ENCODE peak calls at places on chromosomes 11 and 22, in four cellular contexts. One of them, this sample, is unnamed.

GRCh38 chr11:61834278-61835004 is 6.3 kb downstream of the FADS2 start:
- DNase-seq in H1: no peak
- DNase-seq in K562: peak
- DNase-seq in GM12891: peak
- DNase-seq in this sample: peak

GRCh38 chr11:130813196-130813595 is 103.1 kb downstream of the SNX19 start:
- DNase-seq in H1: no peak
- DNase-seq in GM12891: no peak
- DNase-seq in K562: no peak
- DNase-seq in this sample: no peak

GRCh38 chr11:121534131-121535093 is 81.6 kb upstream of the SORL1-AS1 start:
- DNase-seq in H1: no peak
- DNase-seq in K562: no peak
- DNase-seq in GM12891: no peak
- DNase-seq in this sample: no peak

GRCh38 chr11:27528711-27529110 is 22.1 kb upstream of the LIN7C start:
- DNase-seq in H1: no peak
- DNase-seq in GM12891: no peak
- DNase-seq in K562: no peak
- DNase-seq in this sample: no peak

GRCh38 chr11:118634435-118635236 is 27.2 kb downstream of the PHLDB1 start:
- DNase-seq in K562: peak
- DNase-seq in H1: peak
- DNase-seq in GM12891: no peak
- DNase-seq in this sample: no peak

GRCh38 chr11:20372081-20372480 is 8.6 kb downstream of the HTATIP2 start:
- DNase-seq in GM12891: no peak
- DNase-seq in H1: no peak
- DNase-seq in K562: no peak
- DNase-seq in this sample: no peak

GRCh38 chr22:42939941-42940653 is 74.9 kb downstream of the PACSIN2 start:
- DNase-seq in H1: no peak
- DNase-seq in GM12891: no peak
- DNase-seq in K562: no peak
- DNase-seq in this sample: no peak

GRCh38 chr11:9753031-9753430 is 89.2 kb downstream of the SWAP70 start:
- DNase-seq in GM12891: no peak
- DNase-seq in H1: no peak
- DNase-seq in K562: no peak
- DNase-seq in this sample: no peak

GRCh38 chr11:117565709-117566108 is 231.3 kb downstream of the DSCAML1 start:
- DNase-seq in GM12891: no peak
- DNase-seq in H1: no peak
- DNase-seq in K562: no peak
- DNase-seq in this sample: no peak

GRCh38 chr22:37283393-37283937 is 1.2 kb downstream of the CYTH4 start:
- DNase-seq in K562: no peak
- DNase-seq in GM12891: no peak
- DNase-seq in H1: no peak
- DNase-seq in this sample: no peak

GRCh38 chr11:69080361-69080973 is 31.7 kb downstream of the TPCN2 start:
- DNase-seq in H1: no peak
- DNase-seq in GM12891: no peak
- DNase-seq in K562: no peak
- DNase-seq in this sample: no peak

GRCh38 chr22:27876684-27877083 is 42.4 kb downstream of the PITPNB start:
- DNase-seq in GM12891: no peak
- DNase-seq in H1: no peak
- DNase-seq in K562: no peak
- DNase-seq in this sample: no peak

GRCh38 chr11:72191961-72192381 is at the start of gene FOLR1:
- DNase-seq in K562: peak
- DNase-seq in H1: no peak
- DNase-seq in GM12891: no peak
- DNase-seq in this sample: no peak

GRCh38 chr11:13249992-13250391 is 27.6 kb upstream of the BMAL1 start:
- DNase-seq in GM12891: no peak
- DNase-seq in K562: no peak
- DNase-seq in H1: no peak
- DNase-seq in this sample: no peak

GRCh38 chr11:515131-515530 is 8.1 kb upstream of the RNH1 start:
- DNase-seq in K562: no peak
- DNase-seq in H1: no peak
- DNase-seq in GM12891: no peak
- DNase-seq in this sample: no peak

GRCh38 chr11:16793511-16793910 is 55.1 kb downstream of the C11orf58 start:
- DNase-seq in GM12891: no peak
- DNase-seq in K562: no peak
- DNase-seq in H1: no peak
- DNase-seq in this sample: no peak

GRCh38 chr11:128467610-128468041 is 119.7 kb downstream of the ETS1 start:
- DNase-seq in GM12891: no peak
- DNase-seq in K562: no peak
- DNase-seq in H1: peak
- DNase-seq in this sample: no peak

GRCh38 chr11:108944486-108945178 is 279.8 kb downstream of the DDX10 start:
- DNase-seq in GM12891: no peak
- DNase-seq in H1: no peak
- DNase-seq in K562: no peak
- DNase-seq in this sample: no peak

GRCh38 chr11:108947654-108948570 is 283.0 kb downstream of the DDX10 start:
- DNase-seq in K562: no peak
- DNase-seq in GM12891: no peak
- DNase-seq in H1: no peak
- DNase-seq in this sample: no peak

GRCh38 chr11:108943853-108944252 is 279.0 kb downstream of the DDX10 start:
- DNase-seq in H1: no peak
- DNase-seq in GM12891: no peak
- DNase-seq in K562: no peak
- DNase-seq in this sample: no peak

GRCh38 chr11:108945341-108945740 is 280.5 kb downstream of the DDX10 start:
- DNase-seq in GM12891: no peak
- DNase-seq in K562: no peak
- DNase-seq in H1: no peak
- DNase-seq in this sample: no peak
- TF ChIP-seq TAF1 in GM12891: no peak
- TF ChIP-seq TAF1 in K562: no peak
- TF ChIP-seq TAF1 in H1: no peak
- TF ChIP-seq TAF1 in this sample: no peak

GRCh38 chr11:112302226-112302868 is 41.7 kb upstream of the PLET1 start:
- DNase-seq in H1: no peak
- DNase-seq in GM12891: no peak
- DNase-seq in K562: no peak
- DNase-seq in this sample: no peak
- TF ChIP-seq TAF1 in H1: no peak
- TF ChIP-seq TAF1 in GM12891: no peak
- TF ChIP-seq TAF1 in K562: no peak
- TF ChIP-seq TAF1 in this sample: no peak

GRCh38 chr22:24555160-24555495 is 190 bp upstream of the GUCD1 start:
- DNase-seq in H1: peak
- DNase-seq in GM12891: peak
- DNase-seq in K562: peak
- DNase-seq in this sample: peak

GRCh38 chr22:24555496-24556253 is at the start of gene SNRPD3:
- DNase-seq in GM12891: peak
- DNase-seq in K562: peak
- DNase-seq in H1: peak
- DNase-seq in this sample: peak

GRCh38 chr22:24563246-24563645 is 7.4 kb downstream of the SNRPD3 start:
- DNase-seq in H1: no peak
- DNase-seq in GM12891: no peak
- DNase-seq in K562: no peak
- DNase-seq in this sample: no peak

GRCh38 chr22:24554316-24555159 is at the start of gene GUCD1:
- DNase-seq in GM12891: no peak
- DNase-seq in K562: peak
- DNase-seq in H1: no peak
- DNase-seq in this sample: no peak

DNA sequence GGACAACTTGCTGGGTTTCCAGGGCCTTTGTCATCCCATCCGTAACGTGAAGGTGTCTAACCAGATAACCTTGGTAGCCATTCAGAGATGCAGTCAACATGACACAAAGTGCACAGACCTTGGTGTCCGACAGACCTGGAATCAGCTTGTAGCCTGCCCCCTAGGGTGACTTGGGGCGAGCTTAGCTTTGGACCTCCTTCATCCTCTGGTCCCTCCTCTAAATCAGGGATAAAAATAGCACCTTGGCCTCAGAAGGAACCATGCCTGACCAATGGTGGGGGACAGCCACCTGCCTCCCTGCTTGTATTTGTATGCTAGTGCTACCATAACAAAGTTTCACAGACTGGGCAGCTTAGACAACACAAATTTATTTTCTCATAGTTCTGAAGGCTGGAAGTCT is 3.7 kb downstream of the SNRPD3 start:
- DNase-seq in K562: no peak
- DNase-seq in GM12891: no peak
- DNase-seq in H1: no peak
- DNase-seq in this sample: no peak
- TF ChIP-seq TAF1 in K562: no peak
- TF ChIP-seq TAF1 in GM12891: no peak
- TF ChIP-seq TAF1 in H1: no peak
- TF ChIP-seq TAF1 in this sample: no peak

GRCh38 chr11:100711984-100712383 is 24.9 kb downstream of the ARHGAP42 start:
- DNase-seq in GM12891: no peak
- DNase-seq in K562: no peak
- DNase-seq in H1: no peak
- DNase-seq in this sample: no peak

GRCh38 chr11:100706179-100706578 is 19.1 kb downstream of the ARHGAP42 start:
- DNase-seq in K562: no peak
- DNase-seq in GM12891: no peak
- DNase-seq in H1: no peak
- DNase-seq in this sample: no peak

GRCh38 chr11:100712618-100713017 is 25.5 kb downstream of the ARHGAP42 start:
- DNase-seq in GM12891: no peak
- DNase-seq in H1: no peak
- DNase-seq in K562: no peak
- DNase-seq in this sample: no peak

GRCh38 chr11:100705447-100705846 is 18.4 kb downstream of the ARHGAP42 start:
- DNase-seq in K562: no peak
- DNase-seq in GM12891: no peak
- DNase-seq in H1: no peak
- DNase-seq in this sample: no peak

GRCh38 chr11:100709233-100709999 is 22.3 kb downstream of the ARHGAP42 start:
- DNase-seq in GM12891: no peak
- DNase-seq in H1: no peak
- DNase-seq in K562: peak
- DNase-seq in this sample: no peak
- TF ChIP-seq TAF1 in GM12891: no peak
- TF ChIP-seq TAF1 in H1: no peak
- TF ChIP-seq TAF1 in K562: no peak
- TF ChIP-seq TAF1 in this sample: no peak

DNA sequence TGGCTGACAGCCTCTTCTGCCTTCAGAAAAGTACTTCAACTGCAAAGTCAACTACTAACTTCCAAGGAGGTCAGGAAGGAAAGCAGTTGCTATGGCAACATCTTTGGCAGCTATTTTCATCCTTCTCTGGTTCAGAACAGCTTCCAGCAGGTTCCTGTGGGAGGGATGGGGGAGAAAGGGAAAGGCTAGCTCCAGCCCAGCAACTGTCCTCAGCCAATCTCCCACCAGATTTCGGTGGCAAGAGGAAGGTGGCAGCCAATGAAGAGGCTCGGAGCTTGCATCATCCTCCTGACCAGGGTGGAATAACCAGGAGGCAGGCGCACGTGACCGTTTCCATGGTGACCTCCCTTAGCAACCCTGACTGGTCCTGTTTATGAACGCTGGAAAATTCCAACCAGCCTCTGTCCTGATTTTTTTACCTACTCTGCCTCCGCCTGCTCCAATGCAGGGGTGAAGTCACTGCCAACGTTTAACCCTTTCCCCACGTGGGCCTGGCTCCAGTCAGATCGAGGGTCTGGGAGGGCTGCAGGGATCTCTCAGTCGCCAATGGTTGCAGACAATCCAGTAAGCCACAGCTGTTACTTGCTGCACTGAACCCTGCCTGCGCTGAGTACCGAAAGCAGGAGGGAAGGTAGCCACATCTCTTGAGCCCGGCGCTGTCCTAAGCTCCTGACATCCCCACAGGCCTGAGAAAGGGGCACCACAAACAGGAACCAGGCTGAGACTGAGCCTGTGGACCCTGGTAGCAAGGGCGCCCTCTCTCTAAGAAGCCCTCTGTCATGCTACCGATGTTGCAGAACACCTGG is 11.2 kb upstream of the MALAT1 start:
- DNase-seq in GM12891: no peak
- DNase-seq in K562: peak
- DNase-seq in H1: peak
- DNase-seq in this sample: no peak
- TF ChIP-seq TAF1 in GM12891: no peak
- TF ChIP-seq TAF1 in K562: no peak
- TF ChIP-seq TAF1 in H1: peak
- TF ChIP-seq TAF1 in this sample: no peak

DNA sequence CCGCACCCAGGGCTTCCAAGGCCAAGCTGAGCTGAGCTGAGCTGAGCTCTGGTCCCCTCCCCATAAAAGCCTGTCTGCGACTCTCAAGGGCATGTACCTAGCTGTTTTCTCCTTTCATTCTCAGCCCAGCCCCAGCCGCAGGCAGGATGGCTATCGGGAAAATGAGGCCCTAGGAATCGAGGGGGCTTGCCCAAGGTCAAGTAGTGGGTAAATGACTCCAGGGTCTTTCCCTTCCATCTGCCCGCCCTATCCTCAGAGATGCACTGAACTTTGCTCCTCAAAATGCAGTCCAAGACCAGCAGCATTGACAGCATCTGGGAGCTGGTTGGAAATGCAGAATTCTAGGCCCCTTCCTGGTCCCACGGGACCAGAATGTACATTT is 43.3 kb upstream of the ACCSL start:
- DNase-seq in K562: no peak
- DNase-seq in H1: no peak
- DNase-seq in GM12891: no peak
- DNase-seq in this sample: no peak
- TF ChIP-seq TAF1 in K562: no peak
- TF ChIP-seq TAF1 in H1: no peak
- TF ChIP-seq TAF1 in GM12891: no peak
- TF ChIP-seq TAF1 in this sample: no peak

GRCh38 chr11:102761646-102762238 is 18.7 kb downstream of the MMP10 start:
- DNase-seq in H1: no peak
- DNase-seq in K562: no peak
- DNase-seq in GM12891: no peak
- DNase-seq in this sample: no peak

GRCh38 chr11:102763440-102763839 is 17.0 kb downstream of the MMP10 start:
- DNase-seq in K562: no peak
- DNase-seq in H1: no peak
- DNase-seq in GM12891: no peak
- DNase-seq in this sample: no peak

GRCh38 chr11:102762414-102762813 is 18.0 kb downstream of the MMP10 start:
- DNase-seq in H1: no peak
- DNase-seq in K562: no peak
- DNase-seq in GM12891: no peak
- DNase-seq in this sample: no peak

GRCh38 chr11:102757823-102758549 is 22.4 kb downstream of the MMP10 start:
- DNase-seq in H1: no peak
- DNase-seq in GM12891: no peak
- DNase-seq in K562: no peak
- DNase-seq in this sample: no peak

GRCh38 chr11:102760355-102761035 is 19.9 kb downstream of the MMP10 start:
- DNase-seq in H1: no peak
- DNase-seq in K562: no peak
- DNase-seq in GM12891: no peak
- DNase-seq in this sample: no peak
- TF ChIP-seq TAF1 in H1: no peak
- TF ChIP-seq TAF1 in K562: no peak
- TF ChIP-seq TAF1 in GM12891: no peak
- TF ChIP-seq TAF1 in this sample: no peak

This sample was measured in GM12892.